ENCODE peak calls at places on chromosomes 7 and 10, in four cellular contexts. U, Z, B and O are unnamed samples.

GRCh38 chr7:100516135-100516812 is 22.7 kb upstream of the AGFG2 start:
- DNase-seq in U (peak; percentile 52), Z (no peak), B (no peak), O (peak; percentile 98)

GRCh38 chr10:119305860-119306513 is 98.6 kb downstream of the GRK5 start:
- DNase-seq in U (peak; percentile 70), Z (peak; percentile 97), B (peak; percentile 99), O (peak; percentile 98)

GRCh38 chr10:88541116-88541626 is 41.9 kb downstream of the RNLS start:
- DNase-seq in U (no peak), Z (no peak), B (no peak), O (no peak)

GRCh38 chr10:90968448-90969086 is 47.7 kb upstream of the ANKRD1 start:
- DNase-seq in U (no peak), Z (no peak), B (peak; percentile 64), O (peak; percentile 91)

GRCh38 chr7:149414745-149415390 is 46.0 kb downstream of the ZNF777 start:
- DNase-seq in U (peak; percentile 60), Z (no peak), B (peak; percentile 57), O (peak; percentile 65)

GRCh38 chr7:70006411-70006920 is 408.2 kb downstream of the AUTS2 start:
- DNase-seq in U (no peak), Z (no peak), B (no peak), O (peak; percentile 40)

GRCh38 chr7:16648551-16648950 is 2.6 kb downstream of the BZW2 start:
- DNase-seq in U (no peak), Z (no peak), B (no peak), O (no peak)

GRCh38 chr10:103042129-103042528 is 124.0 kb downstream of the CNNM2 start:
- DNase-seq in U (no peak), Z (no peak), B (no peak), O (no peak)

GRCh38 chr10:60096761-60097513 is 190.6 kb upstream of the CCDC6 start:
- DNase-seq in U (no peak), Z (no peak), B (no peak), O (no peak)

GRCh38 chr10:116716381-116716780 is 26.0 kb downstream of the HSPA12A start:
- DNase-seq in U (peak; percentile 30), Z (no peak), B (no peak), O (no peak)

GRCh38 chr7:91883676-91884362 is 3.3 kb upstream of the MTERF1 start:
- DNase-seq in U (no peak), Z (no peak), B (no peak), O (no peak)

GRCh38 chr10:114271779-114272167 is 32.7 kb downstream of the VWA2 start:
- DNase-seq in U (peak; percentile 44), Z (peak; percentile 42), B (peak; percentile 95), O (peak; percentile 96)

GRCh38 chr7:146831875-146832274 is 715.3 kb downstream of the CNTNAP2 start:
- DNase-seq in U (no peak), Z (no peak), B (no peak), O (no peak)

GRCh38 chr10:91350651-91351081 is 59.5 kb upstream of the HECTD2 start:
- DNase-seq in U (no peak), Z (no peak), B (no peak), O (peak; percentile 15)

GRCh38 chr10:33326897-33327296 is 7.6 kb downstream of the NRP1 start:
- DNase-seq in U (no peak), Z (no peak), B (no peak), O (no peak)

GRCh38 chr10:13890617-13891541 is 304.1 kb downstream of the PRPF18 start:
- DNase-seq in U (peak; percentile 44), Z (no peak), B (no peak), O (peak; percentile 47)

GRCh38 chr7:112646787-112647186 is 143.4 kb downstream of the TMEM168 start:
- DNase-seq in U (no peak), Z (no peak), B (no peak), O (no peak)

GRCh38 chr7:47947355-47947749 is 914 bp downstream of the PKD1L1 start:
- DNase-seq in U (no peak), Z (no peak), B (no peak), O (no peak)

GRCh38 chr7:149715476-149715875 is 57.9 kb downstream of the ZNF467 start:
- DNase-seq in U (no peak), Z (no peak), B (no peak), O (no peak)

GRCh38 chr10:43258922-43259247 is 8.0 kb downstream of the RASGEF1A start:
- DNase-seq in U (no peak), Z (no peak), B (no peak), O (no peak)

GRCh38 chr7:84372155-84372621 is 177.6 kb upstream of the SEMA3A start:
- DNase-seq in U (no peak), Z (peak; percentile 3), B (peak; percentile 69), O (peak; percentile 89)

GRCh38 chr10:28592953-28593352 is 60.0 kb downstream of the WAC start:
- DNase-seq in U (no peak), Z (peak; percentile 2), B (no peak), O (peak; percentile 65)

GRCh38 chr10:95437669-95438068 is 123.5 kb downstream of the SORBS1 start:
- DNase-seq in U (no peak), Z (no peak), B (no peak), O (no peak)

GRCh38 chr7:157554393-157555238 is 217.8 kb downstream of the DNAJB6 start:
- DNase-seq in U (no peak), Z (no peak), B (no peak), O (no peak)

GRCh38 chr10:2917926-2918325 is 149.4 kb upstream of the PFKP start:
- DNase-seq in U (no peak), Z (no peak), B (no peak), O (no peak)

GRCh38 chr10:27687808-27688207 is 57.8 kb downstream of the MKX start:
- DNase-seq in U (no peak), Z (no peak), B (no peak), O (no peak)

GRCh38 chr7:128454808-128455555 is 696 bp upstream of the HILPDA start:
- DNase-seq in U (no peak), Z (no peak), B (no peak), O (peak; percentile 74)

GRCh38 chr7:139976838-139977656 is 85.7 kb downstream of the PARP12 start:
- DNase-seq in U (no peak), Z (no peak), B (no peak), O (no peak)

GRCh38 chr10:5656737-5657579 is 9.4 kb downstream of the ASB13 start:
- DNase-seq in U (no peak), Z (no peak), B (no peak), O (no peak)

GRCh38 chr10:116395223-116395985 is 32.2 kb upstream of the PNLIPRP3 start:
- DNase-seq in U (no peak), Z (no peak), B (no peak), O (no peak)

GRCh38 chr7:117011419-117012260 is 58.3 kb downstream of the ST7 start:
- DNase-seq in U (no peak), Z (no peak), B (no peak), O (no peak)

GRCh38 chr10:130220251-130221185 is 84.3 kb downstream of the GLRX3 start:
- DNase-seq in U (no peak), Z (no peak), B (no peak), O (no peak)

GRCh38 chr7:92645531-92646061 is 55.4 kb upstream of the FAM133B start:
- DNase-seq in U (no peak), Z (peak; percentile 45), B (no peak), O (no peak)

GRCh38 chr7:44776211-44776610 is 20.3 kb upstream of the PPIA start:
- DNase-seq in U (no peak), Z (no peak), B (no peak), O (no peak)

GRCh38 chr7:111232249-111233084 is 141.5 kb downstream of the LRRN3 start:
- DNase-seq in U (no peak), Z (peak; percentile 12), B (peak; percentile 51), O (peak; percentile 61)

GRCh38 chr7:149778696-149779501 is 5.5 kb upstream of the ZNF467 start:
- DNase-seq in U (no peak), Z (no peak), B (no peak), O (no peak)

GRCh38 chr7:127440206-127440605 is 47.7 kb upstream of the ZNF800 start:
- DNase-seq in U (no peak), Z (no peak), B (no peak), O (no peak)

GRCh38 chr7:139720705-139721231 is 57.0 kb downstream of the HIPK2 start:
- DNase-seq in U (no peak), Z (no peak), B (no peak), O (peak; percentile 59)

GRCh38 chr7:108407674-108408073 is 48.6 kb downstream of the NRCAM start:
- DNase-seq in U (no peak), Z (no peak), B (no peak), O (no peak)

GRCh38 chr7:142855401-142855743 is 496 bp downstream of the EPHB6 start:
- DNase-seq in U (no peak), Z (no peak), B (no peak), O (no peak)

DNA sequence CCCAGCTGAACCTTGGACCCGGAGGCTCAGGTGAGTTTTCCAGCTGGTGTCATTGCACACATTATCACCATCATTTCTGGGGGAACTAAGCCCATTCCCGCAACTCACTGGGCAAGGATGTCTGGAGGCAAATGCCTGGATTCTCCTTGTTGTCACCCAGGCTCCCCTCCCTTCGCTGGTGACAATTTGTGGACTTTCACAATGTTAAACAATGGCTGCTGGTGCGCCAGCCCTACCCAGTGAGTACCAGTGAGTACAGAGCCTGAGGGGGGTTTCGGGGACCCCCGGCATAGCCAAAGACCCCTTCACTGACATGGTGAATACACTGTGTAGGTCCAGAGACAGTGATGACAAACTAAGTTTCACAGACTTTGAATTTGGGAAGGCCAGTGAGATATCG is 189.2 kb downstream of the ADARB2 start:
- DNase-seq in U (no peak), Z (no peak), B (no peak), O (no peak)
- TF ChIP-seq CTCF in U (no peak), Z (no peak), B (no peak), O (no peak)

GRCh38 chr7:12258074-12258473 is 47.0 kb downstream of the TMEM106B start:
- DNase-seq in U (no peak), Z (no peak), B (no peak), O (no peak)
- H3K4me3 ChIP-seq in U (no peak overlapping the region), Z (no peak overlapping the region), B (no peak overlapping the region), O (no peak overlapping the region)

DNA sequence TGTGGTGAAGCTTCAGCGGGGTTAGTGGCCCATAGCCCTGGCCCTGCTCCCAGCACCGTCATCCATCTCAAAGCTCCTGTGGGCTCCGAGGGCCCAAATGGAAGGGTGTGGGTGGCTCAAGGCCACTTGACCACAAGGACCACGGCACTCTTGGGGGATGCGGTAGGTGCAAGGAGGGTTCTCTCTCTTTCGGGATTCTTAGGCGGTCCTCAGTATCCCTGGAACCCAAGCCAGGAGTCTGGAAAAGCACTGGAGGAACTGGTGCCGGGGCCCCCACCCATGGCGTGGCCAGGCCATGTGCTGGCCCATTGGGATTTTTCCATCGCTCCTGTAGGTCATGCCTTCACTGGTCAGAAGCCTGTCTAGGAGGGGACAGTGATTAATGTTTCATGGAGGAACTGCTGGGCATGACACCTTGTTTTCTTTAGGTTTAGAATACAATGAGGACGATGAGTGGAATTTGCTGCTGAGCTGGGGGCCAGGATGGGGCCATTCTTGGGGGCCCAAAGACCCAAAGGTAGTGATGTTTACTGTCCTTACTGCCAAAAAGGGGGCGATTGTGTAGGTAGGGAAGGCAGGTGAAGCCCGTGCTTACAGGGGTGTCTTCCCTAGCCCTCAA is 16.7 kb downstream of the AQP1 start:
- DNase-seq in U (no peak), Z (no peak), B (no peak), O (no peak)
- TF ChIP-seq CTCF in U (no peak), Z (no peak), B (no peak), O (no peak)

GRCh38 chr7:74263399-74264120 is 9.4 kb upstream of the RFC2 start:
- DNase-seq in U (no peak), Z (no peak), B (no peak), O (no peak)
- H3K4me3 ChIP-seq in U (no peak overlapping the region), Z (no peak overlapping the region), B (no peak overlapping the region), O (no peak overlapping the region)

GRCh38 chr10:105024184-105024583 is 383.1 kb downstream of the SORCS3 start:
- DNase-seq in U (no peak), Z (no peak), B (no peak), O (no peak)
- TF ChIP-seq CTCF in U (no peak), Z (no peak), B (no peak), O (no peak)